ENCODE peak calls at places on chromosomes 12 and 14, in four cellular contexts. U is WTC11, N is H1, V is K562. H is an unnamed sample.

GRCh38 chr12:111361717-111362576 is 6.9 kb downstream of the PHETA1 start:
- DNase-seq in U (no peak), N (no peak), V (no peak), H (no peak)

GRCh38 chr14:61145258-61145902 is 135.8 kb downstream of the TMEM30B start:
- DNase-seq in U (no peak), N (no peak), V (no peak), H (peak)

GRCh38 chr14:36508418-36509051 is 11.5 kb downstream of the NKX2-1 start:
- DNase-seq in U (peak), N (peak), V (no peak), H (peak)

GRCh38 chr14:86574026-86574777 is 1044.3 kb downstream of the FLRT2 start:
- DNase-seq in U (no peak), N (no peak), V (no peak), H (no peak)

GRCh38 chr12:128572311-128572810 is 251.4 kb downstream of the SLC15A4 start:
- DNase-seq in U (no peak), N (no peak), V (peak), H (no peak)

GRCh38 chr14:60510254-60510975 is 1.5 kb downstream of the SIX6 start:
- DNase-seq in U (no peak), N (no peak), V (no peak), H (no peak)

GRCh38 chr14:99560946-99561683 is 42.9 kb downstream of the CCDC85C start:
- DNase-seq in U (no peak), N (no peak), V (no peak), H (peak)

GRCh38 chr12:20212658-20213387 is 155.5 kb upstream of the PDE3A start:
- DNase-seq in U (peak), N (peak), V (no peak), H (peak)

GRCh38 chr12:98745578-98746391 is 100.7 kb downstream of the APAF1 start:
- DNase-seq in U (peak), N (no peak), V (no peak), H (peak)

GRCh38 chr12:8860165-8860961 is 37.9 kb downstream of the A2ML1 start:
- DNase-seq in U (peak), N (peak), V (peak), H (peak)

GRCh38 chr14:59018978-59019377 is 169.5 kb upstream of the DAAM1 start:
- DNase-seq in U (peak), N (no peak), V (peak), H (no peak)

GRCh38 chr12:2489266-2489665 is 305.5 kb upstream of the FKBP4 start:
- DNase-seq in U (no peak), N (no peak), V (no peak), H (no peak)

GRCh38 chr12:90831712-90832111 is 123.3 kb downstream of the CCER1 start:
- DNase-seq in U (no peak), N (no peak), V (no peak), H (no peak)

GRCh38 chr14:67319142-67319541 is 40.5 kb downstream of the ATP6V1D start:
- DNase-seq in U (no peak), N (no peak), V (no peak), H (no peak)

GRCh38 chr14:49164074-49164473 is 422.1 kb downstream of the RPS29 start:
- DNase-seq in U (no peak), N (no peak), V (no peak), H (peak)

GRCh38 chr12:124381454-124382207 is 86.7 kb downstream of the RFLNA start:
- DNase-seq in U (no peak), N (no peak), V (no peak), H (no peak)

GRCh38 chr12:64946132-64946829 is 121.8 kb downstream of the TBC1D30 start:
- DNase-seq in U (no peak), N (no peak), V (no peak), H (peak)

GRCh38 chr12:52827499-52828090 is 6.5 kb downstream of the KRT79 start:
- DNase-seq in U (no peak), N (no peak), V (no peak), H (no peak)

GRCh38 chr14:102939820-102940561 is 17.5 kb downstream of the AMN start:
- DNase-seq in U (no peak), N (no peak), V (no peak), H (no peak)

GRCh38 chr12:116665666-116666304 is 72.1 kb downstream of the SPRING1 start:
- DNase-seq in U (no peak), N (no peak), V (no peak), H (no peak)
- TF ChIP-seq TEAD4 in U (no peak), N (no peak), V (no peak), H (no peak)

GRCh38 chr12:38588618-38589309 is 272.2 kb downstream of the ALG10B start:
- DNase-seq in U (no peak), N (no peak), V (no peak), H (no peak)
- TF ChIP-seq MAX in U (no peak), N (no peak), V (no peak), H (no peak)

DNA sequence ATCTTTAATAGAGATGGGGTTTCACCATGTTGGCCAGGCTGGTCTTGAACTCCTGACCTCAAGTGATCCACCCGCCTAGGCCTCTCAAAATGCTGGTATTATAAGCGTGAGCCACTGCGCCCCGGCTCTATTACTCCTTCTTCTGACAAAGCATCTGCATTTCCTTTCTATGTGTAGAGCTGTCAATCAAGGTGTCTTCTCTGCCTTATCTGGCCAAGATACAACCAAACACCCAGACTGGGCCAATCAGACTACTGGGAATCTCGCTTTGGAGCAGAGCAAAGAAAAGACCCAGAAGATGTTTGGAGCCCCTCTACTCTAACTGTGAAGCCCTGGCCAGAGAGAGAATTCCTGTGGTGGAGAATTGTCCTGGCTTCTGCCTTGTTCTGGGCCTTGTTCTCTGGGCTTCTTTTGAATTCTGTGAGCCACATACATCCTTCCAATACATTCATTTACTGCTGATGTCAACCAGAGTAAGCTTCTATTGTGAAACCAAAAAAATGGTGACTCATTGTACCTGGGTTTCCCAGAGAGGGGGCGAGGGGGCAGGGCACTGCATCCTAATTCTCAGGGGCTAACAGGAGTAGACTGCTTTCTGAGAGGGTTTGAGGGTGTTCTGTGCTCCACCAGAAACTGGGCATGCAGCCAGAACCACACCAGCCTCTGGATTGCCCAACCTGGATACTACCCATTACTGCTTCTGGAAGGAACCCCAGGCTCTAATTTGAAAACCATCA is 18.8 kb upstream of the FLVCR2 start:
- DNase-seq in U (no peak), N (no peak), V (no peak), H (no peak)
- TF ChIP-seq TEAD4 in U (no peak), N (no peak), V (no peak), H (no peak)

DNA sequence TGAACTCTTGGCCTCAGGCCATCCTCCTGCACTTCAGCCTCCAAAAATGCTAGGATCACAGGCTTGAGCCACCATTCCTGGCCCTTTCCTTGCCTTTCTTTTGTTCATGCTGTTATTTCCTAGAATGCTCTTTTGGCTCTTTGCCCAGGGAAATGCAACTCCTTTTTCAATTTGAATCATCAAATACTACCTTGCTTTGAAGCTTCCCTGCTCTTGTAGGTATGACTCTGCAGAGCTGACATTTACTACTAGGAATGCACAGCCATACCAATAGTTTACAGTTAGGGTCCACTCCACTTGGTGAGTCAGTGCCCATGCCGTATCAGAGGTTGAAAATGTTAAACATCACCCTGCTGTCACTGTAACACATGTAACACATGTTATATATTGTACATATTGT is 107.0 kb upstream of the CRY1 start:
- DNase-seq in U (no peak), N (no peak), V (no peak), H (no peak)
- TF ChIP-seq MAX in U (no peak), N (no peak), V (no peak), H (no peak)

DNA sequence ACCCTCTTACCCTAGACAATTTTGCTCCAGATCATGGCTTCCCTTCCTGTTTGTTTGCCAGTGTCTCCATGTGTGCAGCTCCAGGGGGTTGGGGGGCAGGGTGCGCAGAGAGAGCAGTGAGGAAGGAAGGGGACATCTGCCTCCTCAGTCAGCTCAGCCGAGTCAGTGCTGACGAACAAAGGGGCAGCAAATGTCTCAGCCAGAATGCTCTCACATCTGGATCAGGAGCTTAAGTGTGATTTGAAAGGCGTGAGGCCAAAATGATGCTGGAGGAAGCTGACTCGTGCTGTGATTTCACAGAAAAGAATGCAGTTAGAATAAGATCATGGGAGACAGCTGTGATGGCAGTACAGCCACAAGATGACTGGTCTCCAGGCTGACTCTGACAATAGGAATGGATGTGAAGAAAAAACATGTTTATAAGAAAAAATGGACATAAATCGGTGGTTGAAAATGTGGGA is 27.1 kb upstream of the CDK17 start:
- DNase-seq in U (no peak), N (no peak), V (no peak), H (peak)
- TF ChIP-seq TEAD4 in U (no peak), N (no peak), V (no peak), H (peak)

GRCh38 chr12:104615048-104615561 is 158.4 kb downstream of the CHST11 start:
- DNase-seq in U (no peak), N (no peak), V (no peak), H (no peak)

GRCh38 chr12:104612381-104612780 is 155.6 kb downstream of the CHST11 start:
- DNase-seq in U (no peak), N (no peak), V (no peak), H (no peak)

GRCh38 chr12:104609083-104609844 is 152.5 kb downstream of the CHST11 start:
- DNase-seq in U (no peak), N (no peak), V (no peak), H (no peak)

GRCh38 chr12:104610513-104611235 is 153.9 kb downstream of the CHST11 start:
- DNase-seq in U (no peak), N (no peak), V (no peak), H (peak)

GRCh38 chr12:104611671-104612070 is 154.9 kb downstream of the CHST11 start:
- DNase-seq in U (no peak), N (no peak), V (no peak), H (no peak)
- TF ChIP-seq MAX in U (no peak), N (no peak), V (no peak), H (no peak)

DNA sequence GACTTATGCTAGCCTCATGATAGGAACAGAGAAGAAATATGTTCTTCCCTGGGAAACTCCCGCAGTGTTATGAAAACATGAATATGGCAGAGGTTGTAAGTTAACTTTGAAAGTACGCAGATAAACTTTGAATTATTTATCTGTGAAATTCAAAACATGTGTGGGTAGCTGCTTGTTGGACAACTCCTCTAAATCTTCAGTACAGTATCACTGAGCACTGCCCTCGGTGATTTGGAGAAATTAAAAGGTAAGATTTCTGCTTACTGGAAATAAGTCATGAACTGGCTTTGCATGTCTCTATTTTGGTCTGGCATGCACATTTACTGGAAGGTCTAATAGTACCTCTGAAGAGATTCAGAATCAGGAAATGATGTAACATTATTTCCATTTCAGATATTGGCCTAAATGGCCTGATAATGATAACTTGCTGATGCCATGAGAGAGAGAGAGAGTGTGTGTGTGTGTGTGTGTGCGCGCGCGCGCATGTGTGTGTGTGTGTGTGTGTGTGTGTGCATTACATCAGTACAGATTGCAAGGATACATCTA is 1441.9 kb upstream of the FLRT2 start:
- DNase-seq in U (no peak), N (no peak), V (no peak), H (no peak)
- TF ChIP-seq TEAD4 in U (no peak), N (no peak), V (no peak), H (no peak)

GRCh38 chr14:104799657-104800599 is 973 bp upstream of the ZBTB42 start:
- DNase-seq in U (peak), N (peak), V (peak), H (peak)
- TF ChIP-seq MAX in U (no peak), N (peak), V (no peak), H (no peak)

H was measured in SK-N-SH.